ENCODE peak calls at places on chromosome 1, in six cellular contexts. H is tibial nerve, F is AG09309, U is endothelial cell, J is heart left ventricle, L is colonic mucosa. C is an unnamed sample.

GRCh38 chr1:88650676-88651418 is 33.2 kb upstream of the PKN2 start:
- DNase-seq in H (no peak), J (no peak), U (no peak), F (no peak), L (no peak), C (no peak)

GRCh38 chr1:9086060-9086459 is 16.6 kb upstream of the SLC2A5 start:
- DNase-seq in F (no peak), L (no peak), J (no peak), U (no peak), H (no peak), C (no peak)

GRCh38 chr1:30845891-30846290 is 62.7 kb downstream of the SDC3 start:
- DNase-seq in U (no peak), H (no peak), F (no peak), L (no peak), J (no peak), C (no peak)

GRCh38 chr1:154220970-154221814 is 437 bp downstream of the UBAP2L start:
- DNase-seq in L (peak; percentile 59), F (no peak), J (peak; percentile 61), U (peak; percentile 35), H (peak; percentile 34), C (no peak)

GRCh38 chr1:78547081-78547480 is 56.3 kb downstream of the PTGFR start:
- DNase-seq in L (no peak), J (no peak), U (no peak), H (no peak), F (no peak), C (no peak)

GRCh38 chr1:245956225-245956624 is 550.9 kb downstream of the SMYD3 start:
- DNase-seq in U (no peak), F (no peak), H (no peak), L (no peak), J (no peak), C (no peak)

GRCh38 chr1:109307363-109308021 is 681 bp upstream of the MYBPHL start:
- DNase-seq in H (no peak), J (peak; percentile 29), F (no peak), U (no peak), L (no peak), C (no peak)

GRCh38 chr1:230085178-230085515 is 18.1 kb downstream of the GALNT2 start:
- DNase-seq in F (no peak), U (no peak), H (no peak), L (no peak), J (no peak), C (no peak)

GRCh38 chr1:65420590-65421340 is at the start of the genes LEPR and LEPROT:
- DNase-seq in J (peak; percentile 5), U (no peak), H (no peak), F (no peak), L (no peak), C (no peak)

GRCh38 chr1:12525311-12526181 is 92.5 kb downstream of the DHRS3 start:
- DNase-seq in U (no peak), H (peak; percentile 47), F (no peak), L (peak; percentile 77), J (no peak), C (no peak)

GRCh38 chr1:29258974-29259801 is 22.9 kb downstream of the PTPRU start:
- DNase-seq in F (no peak), J (no peak), H (no peak), U (peak; percentile 31), L (no peak), C (no peak)

GRCh38 chr1:102578806-102579205 is 529.5 kb downstream of the COL11A1 start:
- DNase-seq in U (no peak), L (no peak), H (no peak), F (no peak), J (no peak), C (no peak)

GRCh38 chr1:31154632-31155215 is 85.0 kb downstream of the NKAIN1 start:
- DNase-seq in J (peak; percentile 74), U (peak; percentile 82), H (peak; percentile 50), F (no peak), L (peak; percentile 90), C (no peak)

GRCh38 chr1:100188617-100189016 is 10.6 kb upstream of the LRRC39 start:
- DNase-seq in J (peak; percentile 33), F (peak; percentile 69), U (no peak), L (no peak), H (no peak), C (peak; percentile 91)

GRCh38 chr1:82388679-82389078 is 587.9 kb downstream of the ADGRL2 start:
- DNase-seq in F (no peak), U (no peak), L (no peak), H (no peak), J (no peak), C (no peak)

GRCh38 chr1:67650061-67650460 is 34.9 kb upstream of the GADD45A start:
- DNase-seq in U (no peak), L (no peak), J (no peak), F (no peak), H (no peak), C (no peak)

GRCh38 chr1:19351858-19352257 is 39.7 kb downstream of the SLC66A1 start:
- DNase-seq in H (peak; percentile 52), J (no peak), U (no peak), L (no peak), F (no peak), C (no peak)

GRCh38 chr1:16151200-16151708 is 4.6 kb downstream of the EPHA2 start:
- DNase-seq in L (no peak), J (peak; percentile 55), H (no peak), U (no peak), F (no peak), C (no peak)

GRCh38 chr1:9326596-9326995 is 33.9 kb downstream of the SPSB1 start:
- DNase-seq in F (peak; percentile 57), U (no peak), J (no peak), L (peak; percentile 34), H (no peak), C (peak; percentile 49)

GRCh38 chr1:248627971-248628844 is 6.7 kb downstream of the OR2T11 start:
- DNase-seq in U (no peak), F (no peak), L (no peak), J (no peak), H (no peak), C (no peak)

GRCh38 chr1:55720243-55720642 is 505.1 kb upstream of the USP24 start:
- DNase-seq in J (no peak), H (no peak), F (no peak), U (no peak), L (peak; percentile 61), C (no peak)

GRCh38 chr1:158916085-158916484 is 15.3 kb upstream of the PYHIN1 start:
- DNase-seq in F (no peak), H (no peak), L (no peak), U (no peak), J (no peak), C (no peak)

GRCh38 chr1:218357211-218357892 is 12.2 kb downstream of the TGFB2 start:
- DNase-seq in L (no peak), U (no peak), F (no peak), J (no peak), H (no peak), C (no peak)

GRCh38 chr1:43059640-43060574 is 101.2 kb upstream of the SLC2A1 start:
- DNase-seq in F (no peak), H (no peak), L (no peak), U (no peak), J (no peak), C (no peak)
- TF ChIP-seq CTCF in F (no peak), H (no peak), L (no peak), U (no peak), J (no peak), C (no peak)

GRCh38 chr1:44425327-44426082 is 20.4 kb downstream of the RNF220 start:
- DNase-seq in F (no peak), U (no peak), L (no peak), J (no peak), H (no peak), C (no peak)
- TF ChIP-seq CTCF in F (no peak), U (no peak), L (no peak), J (no peak), H (no peak), C (no peak)

GRCh38 chr1:2547210-2548067 is 8.7 kb upstream of the TNFRSF14 start:
- DNase-seq in U (no peak), F (no peak), H (no peak), J (no peak), L (no peak), C (no peak)

GRCh38 chr1:2545754-2546514 is 10.2 kb upstream of the TNFRSF14 start:
- DNase-seq in L (peak; percentile 93), J (peak; percentile 92), H (peak; percentile 78), F (no peak), U (peak; percentile 85), C (no peak)

GRCh38 chr1:2548068-2548589 is 8.0 kb upstream of the TNFRSF14 start:
- DNase-seq in U (peak; percentile 84), H (peak; percentile 72), L (peak; percentile 94), J (peak; percentile 85), F (no peak), C (no peak)

GRCh38 chr1:2544875-2545638 is 11.1 kb upstream of the TNFRSF14 start:
- DNase-seq in L (no peak), J (no peak), F (no peak), U (no peak), H (no peak), C (no peak)

GRCh38 chr1:2546515-2547209 is 9.5 kb upstream of the TNFRSF14 start:
- DNase-seq in U (peak; percentile 67), L (peak; percentile 97), H (peak; percentile 68), F (no peak), J (peak; percentile 89), C (no peak)
- TF ChIP-seq CTCF in U (no peak), L (no peak), H (no peak), F (peak; percentile 19), J (no peak), C (peak; percentile 2)

GRCh38 chr1:231590453-231591198 is 36.0 kb upstream of the DISC1 start:
- DNase-seq in L (peak; percentile 52), H (no peak), J (peak; percentile 47), U (peak; percentile 53), F (peak; percentile 39), C (peak; percentile 49)
- TF ChIP-seq CTCF in L (peak; percentile 65), H (peak; percentile 63), J (peak; percentile 79), U (no peak), F (peak; percentile 80), C (peak; percentile 86)

C was measured in AG09319.